ENCODE peak calls at places on chromosomes 1 and 21, in seven cellular contexts. H, F, I, V, L, C and U are unnamed samples.

GRCh38 chr1:76799700-76800099 is 67.6 kb upstream of the ST6GALNAC5 start:
- DNase-seq in H (no peak), F (no peak), I (no peak), V (no peak), L (no peak), C (no peak), U (no peak)

GRCh38 chr1:170805957-170806662 is 129.2 kb upstream of the MROH9 start:
- DNase-seq in H (peak; percentile 19), F (no peak), I (no peak), V (no peak), L (no peak), C (no peak), U (peak; percentile 8)

GRCh38 chr1:116453906-116454305 is 80.9 kb downstream of the ATP1A1 start:
- DNase-seq in H (no peak), F (no peak), I (no peak), V (no peak), L (no peak), C (no peak), U (no peak)

GRCh38 chr1:33357099-33357498 is 36.2 kb upstream of the A3GALT2 start:
- DNase-seq in H (no peak), F (no peak), I (no peak), V (no peak), L (no peak), C (no peak), U (no peak)

GRCh38 chr1:217311766-217312165 is 319.1 kb downstream of the GPATCH2 start:
- DNase-seq in H (no peak), F (no peak), I (no peak), V (no peak), L (peak; percentile 5), C (no peak), U (no peak)

GRCh38 chr1:231596337-231596791 is 30.2 kb upstream of the DISC1 start:
- DNase-seq in H (no peak), F (no peak), I (no peak), V (no peak), L (no peak), C (no peak), U (no peak)

GRCh38 chr21:39088831-39089380 is 94.3 kb downstream of the PSMG1 start:
- DNase-seq in H (no peak), F (no peak), I (no peak), V (no peak), L (no peak), C (no peak), U (no peak)

GRCh38 chr1:189429610-189430009 is 1048.1 kb downstream of the BRINP3 start:
- DNase-seq in H (no peak), F (no peak), I (no peak), V (no peak), L (no peak), C (no peak), U (no peak)

GRCh38 chr1:54384921-54385726 is 21.1 kb downstream of the SSBP3 start:
- DNase-seq in H (no peak), F (no peak), I (no peak), V (no peak), L (no peak), C (no peak), U (no peak)

GRCh38 chr1:25501235-25502058 is 42.0 kb upstream of the LDLRAP1 start:
- DNase-seq in H (no peak), F (no peak), I (no peak), V (no peak), L (peak; percentile 57), C (peak; percentile 46), U (no peak)

GRCh38 chr1:60922304-60922703 is 160.1 kb upstream of the NFIA start:
- DNase-seq in H (peak; percentile 34), F (no peak), I (no peak), V (no peak), L (no peak), C (peak; percentile 77), U (peak; percentile 61)

GRCh38 chr1:205375816-205376545 is 19.3 kb upstream of the KLHDC8A start:
- DNase-seq in H (peak; percentile 72), F (no peak), I (no peak), V (no peak), L (no peak), C (no peak), U (no peak)

GRCh38 chr21:38954450-38955059 is 148.8 kb downstream of the ETS2 start:
- DNase-seq in H (no peak), F (peak; percentile 51), I (no peak), V (no peak), L (no peak), C (no peak), U (no peak)

GRCh38 chr1:65299328-65299727 is 10.0 kb upstream of the DNAJC6 start:
- DNase-seq in H (no peak), F (no peak), I (no peak), V (no peak), L (no peak), C (no peak), U (no peak)

GRCh38 chr1:152309955-152310354 is 15.1 kb downstream of the FLG start:
- DNase-seq in H (no peak), F (no peak), I (no peak), V (no peak), L (no peak), C (peak; percentile 55), U (no peak)

GRCh38 chr1:243411472-243411871 is 155.6 kb downstream of the SDCCAG8 start:
- DNase-seq in H (no peak), F (no peak), I (no peak), V (no peak), L (no peak), C (no peak), U (no peak)

GRCh38 chr1:93704063-93704462 is 22.4 kb upstream of the BCAR3 start:
- DNase-seq in H (no peak), F (no peak), I (peak; percentile 89), V (no peak), L (no peak), C (peak; percentile 52), U (no peak)

GRCh38 chr21:43308101-43308500 is 118.8 kb downstream of the SIK1 start:
- DNase-seq in H (peak; percentile 12), F (no peak), I (no peak), V (peak; percentile 30), L (no peak), C (peak; percentile 41), U (no peak)

GRCh38 chr1:220878223-220879081 is 791 bp upstream of the HLX start:
- DNase-seq in H (no peak), F (no peak), I (no peak), V (no peak), L (no peak), C (peak; percentile 86), U (peak; percentile 46)

GRCh38 chr1:117567976-117568375 is 37.9 kb upstream of the TENT5C start:
- DNase-seq in H (no peak), F (no peak), I (no peak), V (no peak), L (no peak), C (no peak), U (no peak)

GRCh38 chr1:185567006-185567405 is 167.2 kb upstream of the HMCN1 start:
- DNase-seq in H (no peak), F (no peak), I (no peak), V (no peak), L (no peak), C (no peak), U (no peak)

GRCh38 chr21:41207401-41208388 is 39.7 kb downstream of the BACE2 start:
- DNase-seq in H (peak; percentile 39), F (peak; percentile 71), I (no peak), V (no peak), L (no peak), C (peak; percentile 89), U (peak; percentile 62)

GRCh38 chr1:209889077-209889418 is 49.0 kb upstream of the SYT14 start:
- DNase-seq in H (no peak), F (no peak), I (no peak), V (peak; percentile 68), L (no peak), C (no peak), U (no peak)

GRCh38 chr1:52393174-52393573 is 11.0 kb downstream of the ORC1 start:
- DNase-seq in H (no peak), F (no peak), I (no peak), V (no peak), L (no peak), C (no peak), U (no peak)
- H3K36me3 ChIP-seq in H (no peaks in the 10 kb centered on the region), F (peaks cover 19% of the 10 kb centered on the region), I (peaks cover 3% of the 10 kb centered on the region), V (no peaks in the 10 kb centered on the region), L (peaks cover 61% of the 10 kb centered on the region), C (no peaks in the 10 kb centered on the region), U (no peaks in the 10 kb centered on the region)

GRCh38 chr1:245858022-245858421 is 649.1 kb downstream of the SMYD3 start:
- DNase-seq in H (no peak), F (no peak), I (no peak), V (no peak), L (no peak), C (no peak), U (no peak)

GRCh38 chr1:245858683-245859509 is 648.2 kb downstream of the SMYD3 start:
- DNase-seq in H (no peak), F (no peak), I (no peak), V (no peak), L (no peak), C (no peak), U (no peak)

GRCh38 chr1:245856944-245857531 is 650.0 kb downstream of the SMYD3 start:
- DNase-seq in H (no peak), F (no peak), I (no peak), V (peak; percentile 45), L (no peak), C (no peak), U (no peak)

GRCh38 chr1:245860681-245861552 is 646.2 kb downstream of the SMYD3 start:
- DNase-seq in H (no peak), F (no peak), I (no peak), V (no peak), L (no peak), C (no peak), U (no peak)

GRCh38 chr1:245859510-245860114 is 647.5 kb downstream of the SMYD3 start:
- DNase-seq in H (no peak), F (no peak), I (no peak), V (no peak), L (no peak), C (no peak), U (no peak)
- TF ChIP-seq EP300 in H (no peak), F (no peak), I (no peak), V (no peak), L (no peak), C (no peak), U (no peak)

DNA sequence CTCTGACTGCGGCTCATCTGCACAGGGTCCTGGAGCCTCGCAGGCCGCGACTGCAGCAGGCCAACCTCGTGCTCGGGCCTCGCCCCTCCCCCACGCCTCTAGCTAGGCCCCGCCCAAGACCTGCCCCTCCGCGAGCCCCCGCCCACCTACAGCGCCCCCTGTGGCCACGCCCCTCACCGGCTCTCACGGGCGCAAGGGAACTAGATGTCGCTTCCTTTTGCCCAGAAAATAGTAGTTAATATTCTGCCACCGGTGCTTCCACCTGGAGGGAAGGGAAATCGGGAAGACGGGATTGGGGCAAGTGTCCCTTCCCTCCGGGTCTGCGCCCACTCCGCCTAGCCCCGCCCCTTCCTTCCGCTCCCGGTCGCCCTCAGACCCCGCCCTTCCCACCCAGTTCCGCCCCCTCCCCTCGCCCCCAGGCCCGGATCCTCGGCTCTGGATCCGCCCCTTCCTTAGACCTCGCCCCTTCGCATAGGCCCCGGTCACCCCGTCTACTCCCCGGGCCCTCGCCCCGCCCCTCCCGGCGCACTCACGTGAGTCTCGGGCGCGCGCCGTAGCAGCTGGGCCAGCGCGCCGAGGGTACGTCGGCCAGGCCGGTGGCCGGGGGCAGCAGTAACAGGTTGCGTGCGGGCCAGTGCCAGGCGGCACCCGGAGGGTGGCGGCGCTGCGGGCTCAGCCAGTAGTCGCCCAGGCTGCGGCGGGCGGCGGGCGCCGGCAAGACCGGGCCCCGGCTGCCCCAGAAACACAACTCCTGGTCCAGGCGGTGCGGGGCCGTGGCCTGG is 11.0 kb downstream of the FAM229A start:
- DNase-seq in H (peak; percentile 95), F (peak; percentile 96), I (peak; percentile 69), V (peak; percentile 98), L (peak; percentile 82), C (peak; percentile 98), U (peak; percentile 89)
- TF ChIP-seq POLR2A in H (peak; percentile 95), F (no peak), I (peak; percentile 86), V (peak; percentile 74), L (no peak), C (peak; percentile 53), U (peak; percentile 96)

GRCh38 chr1:77925966-77926365 is 37.5 kb downstream of the NEXN start:
- DNase-seq in H (no peak), F (no peak), I (no peak), V (no peak), L (no peak), C (no peak), U (no peak)
- H3K36me3 ChIP-seq in H (no peaks in the 10 kb centered on the region), F (peaks cover 46% of the 10 kb centered on the region), I (no peaks in the 10 kb centered on the region), V (no peaks in the 10 kb centered on the region), L (no peaks in the 10 kb centered on the region), C (peaks cover 23% of the 10 kb centered on the region), U (no peaks in the 10 kb centered on the region)